ENCODE peak calls at places on chromosomes 16 and 17, in four cellular contexts. One of them, this sample, is unnamed.

GRCh38 chr16:28925386-28926228 is 569 bp upstream of the RABEP2 start:
- DNase-seq in MM.1S: peak; percentile 67
- DNase-seq in thoracic aorta: peak; percentile 31
- DNase-seq in PC-3: peak; percentile 58
- DNase-seq in this sample: peak; percentile 88

GRCh38 chr17:48577946-48578615 is at the start of gene HOXB4:
- DNase-seq in MM.1S: peak; percentile 80
- DNase-seq in thoracic aorta: peak; percentile 64
- DNase-seq in PC-3: no peak
- DNase-seq in this sample: peak; percentile 60

GRCh38 chr17:70521821-70522256 is 352.5 kb downstream of the KCNJ2 start:
- DNase-seq in MM.1S: no peak
- DNase-seq in thoracic aorta: no peak
- DNase-seq in PC-3: peak; percentile 31
- DNase-seq in this sample: no peak

GRCh38 chr17:62950067-62950466 is 16.0 kb upstream of the TANC2 start:
- DNase-seq in MM.1S: no peak
- DNase-seq in thoracic aorta: peak; percentile 11
- DNase-seq in PC-3: peak; percentile 92
- DNase-seq in this sample: peak; percentile 77

GRCh38 chr16:69253796-69254426 is 57.2 kb upstream of the VPS4A start:
- DNase-seq in MM.1S: no peak
- DNase-seq in thoracic aorta: no peak
- DNase-seq in PC-3: no peak
- DNase-seq in this sample: no peak

GRCh38 chr17:11241611-11242226 is 706 bp downstream of the SHISA6 start:
- DNase-seq in MM.1S: no peak
- DNase-seq in thoracic aorta: no peak
- DNase-seq in PC-3: no peak
- DNase-seq in this sample: no peak

GRCh38 chr17:77106874-77107358 is 33.9 kb upstream of the SEC14L1 start:
- DNase-seq in MM.1S: peak; percentile 78
- DNase-seq in thoracic aorta: no peak
- DNase-seq in PC-3: no peak
- DNase-seq in this sample: no peak

GRCh38 chr17:49783051-49783715 is 5.3 kb upstream of the KAT7 start:
- DNase-seq in MM.1S: no peak
- DNase-seq in thoracic aorta: no peak
- DNase-seq in PC-3: no peak
- DNase-seq in this sample: no peak

GRCh38 chr16:21946889-21947635 is 6.1 kb upstream of the UQCRC2 start:
- DNase-seq in MM.1S: peak; percentile 53
- DNase-seq in thoracic aorta: no peak
- DNase-seq in PC-3: no peak
- DNase-seq in this sample: no peak

GRCh38 chr16:85303354-85303883 is 191.1 kb upstream of the CIBAR2 start:
- DNase-seq in MM.1S: no peak
- DNase-seq in thoracic aorta: no peak
- DNase-seq in PC-3: no peak
- DNase-seq in this sample: no peak

GRCh38 chr16:85301171-85301690 is 189.0 kb upstream of the CIBAR2 start:
- DNase-seq in MM.1S: no peak
- DNase-seq in thoracic aorta: no peak
- DNase-seq in PC-3: no peak
- DNase-seq in this sample: no peak

GRCh38 chr16:85300451-85300968 is 188.2 kb upstream of the CIBAR2 start:
- DNase-seq in MM.1S: no peak
- DNase-seq in thoracic aorta: no peak
- DNase-seq in PC-3: no peak
- DNase-seq in this sample: no peak

GRCh38 chr16:85302848-85303353 is 190.6 kb upstream of the CIBAR2 start:
- DNase-seq in MM.1S: no peak
- DNase-seq in thoracic aorta: no peak
- DNase-seq in PC-3: no peak
- DNase-seq in this sample: no peak

DNA sequence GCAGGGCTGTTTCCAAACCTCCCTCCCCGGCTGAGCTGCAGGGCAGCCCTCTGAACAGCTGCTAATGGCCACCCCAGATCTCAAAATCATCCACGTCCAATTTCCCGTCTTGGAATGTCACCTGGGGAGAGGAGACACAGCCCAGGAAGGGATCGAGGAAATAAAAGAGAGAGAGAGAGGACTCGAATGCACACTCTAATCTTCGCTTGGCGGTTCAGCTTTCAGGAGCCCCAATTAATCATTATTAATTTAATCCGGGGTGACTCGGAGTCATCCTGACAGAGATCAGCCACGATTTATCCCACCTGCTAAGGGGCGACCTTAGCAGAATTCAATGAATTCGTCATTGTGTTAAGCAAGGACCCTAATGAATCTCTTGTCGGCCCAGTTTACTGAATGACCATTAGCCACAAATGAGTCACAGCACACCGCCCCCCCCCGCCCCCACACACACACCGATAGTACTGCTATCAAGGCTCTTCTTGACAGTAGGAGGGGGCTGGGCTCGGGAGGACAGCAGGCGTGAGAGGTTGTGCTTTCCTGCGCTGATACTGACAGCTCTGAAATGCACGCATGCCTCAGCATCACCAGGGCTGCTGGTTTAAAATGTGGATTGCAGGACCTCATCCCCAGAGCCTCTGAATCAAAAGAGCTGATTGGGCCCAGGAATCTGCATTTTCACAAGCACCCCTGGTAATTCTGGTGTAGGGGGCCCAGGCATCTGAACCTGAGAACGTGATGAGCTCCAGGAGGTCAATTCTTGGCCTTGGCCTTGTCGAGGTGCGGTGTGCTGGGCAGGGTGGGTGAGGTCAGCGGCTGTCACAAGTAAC is 190.0 kb upstream of the CIBAR2 start:
- DNase-seq in MM.1S: no peak
- DNase-seq in thoracic aorta: no peak
- DNase-seq in PC-3: no peak
- DNase-seq in this sample: no peak
- H3K4me1 ChIP-seq in MM.1S: peaks cover 4% of the 10 kb centered on the region
- H3K4me1 ChIP-seq in thoracic aorta: peaks cover 6% of the 10 kb centered on the region
- H3K4me1 ChIP-seq in PC-3: no peaks in the 10 kb centered on the region
- H3K4me1 ChIP-seq in this sample: no peaks in the 10 kb centered on the region

GRCh38 chr16:85054948-85055502 is 27.4 kb downstream of the KIAA0513 start:
- DNase-seq in MM.1S: no peak
- DNase-seq in thoracic aorta: no peak
- DNase-seq in PC-3: no peak
- DNase-seq in this sample: no peak
- H3K4me3 ChIP-seq in MM.1S: no peak overlapping the region
- H3K4me3 ChIP-seq in thoracic aorta: peak overlapping the region; percentile 40
- H3K4me3 ChIP-seq in PC-3: peak overlapping the region; percentile 44
- H3K4me3 ChIP-seq in this sample: peak overlapping the region; percentile 37

DNA sequence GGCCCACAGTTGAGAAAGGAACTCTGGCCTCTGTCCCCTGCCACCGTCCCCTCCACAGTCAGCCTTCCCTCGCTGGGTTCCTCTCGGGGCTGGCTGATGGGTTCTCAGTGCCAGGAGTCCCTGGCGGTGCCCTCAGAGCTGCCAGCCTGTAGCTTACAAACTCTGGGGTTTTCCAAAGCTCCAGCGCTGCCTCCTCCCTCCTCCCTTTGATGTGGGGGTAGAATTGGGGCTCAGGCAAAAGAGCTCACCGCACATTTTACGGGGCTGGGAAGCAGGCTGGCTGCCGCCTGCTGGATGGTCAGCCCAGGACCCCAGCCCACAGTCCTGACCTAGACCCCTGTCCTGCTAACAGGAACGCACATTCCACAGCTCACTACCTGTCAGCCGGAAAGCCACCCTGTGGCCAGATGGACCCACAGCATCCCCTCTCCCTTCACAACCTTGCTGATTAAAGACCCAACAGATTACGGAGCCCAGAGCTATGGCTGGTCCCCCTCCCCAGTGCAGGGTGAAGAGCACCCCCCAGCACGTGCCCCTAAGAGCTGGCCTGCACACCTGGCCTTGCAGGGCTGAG is 6.0 kb downstream of the VASN start:
- DNase-seq in MM.1S: no peak
- DNase-seq in thoracic aorta: no peak
- DNase-seq in PC-3: no peak
- DNase-seq in this sample: no peak
- TF ChIP-seq CTCF in MM.1S: no peak
- TF ChIP-seq CTCF in thoracic aorta: peak; percentile 11
- TF ChIP-seq CTCF in PC-3: no peak
- TF ChIP-seq CTCF in this sample: no peak

GRCh38 chr16:74603848-74604247 is 3.1 kb downstream of the GLG1 start:
- DNase-seq in MM.1S: no peak
- DNase-seq in thoracic aorta: no peak
- DNase-seq in PC-3: peak; percentile 25
- DNase-seq in this sample: no peak
- H3K4me1 ChIP-seq in MM.1S: no peaks in the 10 kb centered on the region
- H3K4me1 ChIP-seq in thoracic aorta: peaks cover 32% of the 10 kb centered on the region
- H3K4me1 ChIP-seq in PC-3: peaks cover 36% of the 10 kb centered on the region
- H3K4me1 ChIP-seq in this sample: no peaks in the 10 kb centered on the region

DNA sequence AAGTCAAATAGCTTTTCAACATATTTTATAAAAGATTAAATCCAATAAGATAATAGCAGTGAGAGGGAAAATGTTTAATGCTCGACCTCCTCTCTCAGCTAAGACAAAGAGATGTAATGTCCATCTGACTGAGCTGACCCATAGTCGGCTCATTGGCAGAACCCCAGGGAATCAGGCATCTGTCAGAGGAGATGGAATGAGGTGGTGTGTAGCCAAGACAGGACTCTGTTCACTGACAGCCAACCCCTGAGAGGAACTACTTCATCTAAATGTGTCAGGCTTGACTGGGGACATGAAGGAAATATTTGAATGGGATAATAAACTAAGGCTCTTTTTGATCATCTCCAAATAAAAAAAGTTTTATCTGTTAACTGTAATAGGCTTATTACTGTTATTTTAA is 188.0 kb downstream of the CDH11 start:
- DNase-seq in MM.1S: no peak
- DNase-seq in thoracic aorta: no peak
- DNase-seq in PC-3: no peak
- DNase-seq in this sample: no peak
- H3K4me3 ChIP-seq in MM.1S: no peak overlapping the region
- H3K4me3 ChIP-seq in thoracic aorta: no peak overlapping the region
- H3K4me3 ChIP-seq in PC-3: no peak overlapping the region
- H3K4me3 ChIP-seq in this sample: no peak overlapping the region

This sample was measured in ascending aorta.